ENCODE peak calls at places on chromosomes 4 and X, in eight cellular contexts. T is spleen, G is suprapubic skin, D is breast epithelium, W is GM23338, P is stomach, U is SK-N-SH, C is transverse colon. O is an unnamed sample.

GRCh38 chr4:138330531-138330930 is 88.4 kb upstream of the SLC7A11 start:
- DNase-seq in P (no peak), T (no peak), D (no peak), C (no peak), U (no peak), W (no peak), G (no peak), O (no peak)

GRCh38 chr4:156505341-156505955 is 466.2 kb downstream of the PDGFC start:
- DNase-seq in U (no peak), G (no peak), W (peak; percentile 59), T (no peak), P (no peak), C (no peak), D (no peak), O (no peak)

GRCh38 chrX:43121637-43122036 is 343.7 kb upstream of the PPP1R2C start:
- DNase-seq in U (no peak), C (no peak), G (no peak), D (no peak), T (no peak), W (peak; percentile 6), P (no peak), O (no peak)

GRCh38 chrX:53481816-53482485 is 47.8 kb upstream of the HSD17B10 start:
- DNase-seq in W (peak; percentile 81), P (peak; percentile 73), D (no peak), C (peak; percentile 66), U (peak; percentile 58), T (no peak), G (no peak), O (peak; percentile 66)

GRCh38 chrX:132092439-132093065 is 35.3 kb downstream of the FRMD7 start:
- DNase-seq in W (peak; percentile 83), C (peak; percentile 50), T (no peak), P (peak; percentile 60), D (peak; percentile 45), G (no peak), U (peak; percentile 28), O (no peak)

GRCh38 chrX:136650811-136651210 is 2.9 kb downstream of the CD40LG start:
- DNase-seq in C (no peak), D (no peak), G (no peak), T (no peak), P (no peak), W (no peak), U (no peak), O (no peak)

GRCh38 chrX:103774070-103774642 is 2.5 kb upstream of the PLP1 start:
- DNase-seq in D (no peak), C (no peak), W (peak; percentile 17), P (no peak), G (no peak), T (no peak), U (peak; percentile 28), O (no peak)

GRCh38 chrX:154714925-154715324 is 36.0 kb downstream of the GAB3 start:
- DNase-seq in P (no peak), D (no peak), U (peak; percentile 63), G (no peak), W (peak; percentile 60), C (peak; percentile 33), T (no peak), O (no peak)

GRCh38 chrX:135295238-135295943 is 13.9 kb upstream of the ETDC start:
- DNase-seq in C (peak; percentile 19), D (no peak), T (peak; percentile 92), G (no peak), P (no peak), U (peak; percentile 59), W (peak; percentile 80), O (no peak)

GRCh38 chr4:40055873-40056721 is 553 bp upstream of the N4BP2 start:
- DNase-seq in G (peak; percentile 87), D (peak; percentile 77), P (peak; percentile 72), C (peak; percentile 75), U (peak; percentile 86), T (peak; percentile 92), W (peak; percentile 81), O (peak; percentile 84)

GRCh38 chrX:106619797-106620196 is 8.0 kb downstream of the RADX start:
- DNase-seq in D (no peak), W (peak; percentile 2), P (no peak), U (no peak), T (no peak), G (no peak), C (no peak), O (no peak)

GRCh38 chr4:110041742-110042141 is 129.1 kb downstream of the EGF start:
- DNase-seq in T (no peak), C (no peak), G (no peak), U (no peak), W (no peak), P (no peak), D (no peak), O (no peak)

GRCh38 chr4:111960241-111960667 is 185.0 kb upstream of the FAM241A start:
- DNase-seq in W (no peak), C (no peak), P (no peak), U (no peak), D (no peak), G (no peak), T (no peak), O (no peak)

GRCh38 chr4:100736651-100737450 is 219.0 kb upstream of the EMCN start:
- DNase-seq in W (no peak), G (no peak), P (no peak), C (no peak), T (no peak), D (no peak), U (no peak), O (no peak)
- H3K27ac ChIP-seq in W (no peak overlapping the region), G (peak overlapping the region; percentile 32), P (peak overlapping the region; percentile 34), C (no peak overlapping the region), T (no peak overlapping the region), D (no peak overlapping the region), U (peak overlapping the region; percentile 93), O (peak overlapping the region; percentile 54)

DNA sequence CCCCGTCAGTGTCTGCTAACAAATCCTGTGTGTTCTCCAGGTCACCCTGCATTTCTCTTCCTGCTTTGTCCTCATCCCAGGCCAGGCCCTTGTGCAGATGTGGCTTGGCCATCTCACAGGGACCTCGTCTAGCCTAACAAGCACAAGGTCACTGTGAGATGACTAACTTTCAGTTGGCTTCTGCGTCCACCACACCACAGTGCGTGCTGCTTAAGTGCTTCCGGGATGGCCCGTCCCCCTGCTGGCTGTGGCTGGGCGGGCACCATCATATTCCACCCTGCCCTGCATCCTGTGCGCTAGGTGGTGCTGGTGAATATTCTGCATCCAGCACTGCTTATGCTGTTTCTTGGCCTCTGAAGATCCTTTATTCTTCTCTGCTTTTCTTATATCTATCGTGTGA is 33.8 kb downstream of the RBBP7 start:
- DNase-seq in P (peak; percentile 49), D (no peak), U (peak; percentile 47), G (no peak), T (no peak), C (peak; percentile 10), W (peak; percentile 49), O (no peak)
- TF ChIP-seq POLR2AphosphoS5 in P (peak; percentile 45), D (no peak), U (no peak), G (no peak), T (peak; percentile 56), C (no peak), W (no peak), O (no peak)

GRCh38 chr4:140095694-140096482 is 58.1 kb downstream of the MAML3 start:
- DNase-seq in T (no peak), W (no peak), D (no peak), P (no peak), G (no peak), U (peak; percentile 37), C (peak; percentile 27), O (peak; percentile 68)

GRCh38 chr4:140097572-140097971 is 56.4 kb downstream of the MAML3 start:
- DNase-seq in G (no peak), P (no peak), C (no peak), U (no peak), W (no peak), D (no peak), T (no peak), O (no peak)

GRCh38 chr4:140094701-140095420 is 59.1 kb downstream of the MAML3 start:
- DNase-seq in W (peak; percentile 57), C (peak; percentile 61), T (peak; percentile 91), D (peak; percentile 55), G (peak; percentile 85), P (peak; percentile 75), U (peak; percentile 65), O (peak; percentile 83)

GRCh38 chr4:140096921-140097320 is 57.1 kb downstream of the MAML3 start:
- DNase-seq in C (no peak), P (no peak), W (no peak), U (no peak), D (no peak), T (no peak), G (no peak), O (no peak)

DNA sequence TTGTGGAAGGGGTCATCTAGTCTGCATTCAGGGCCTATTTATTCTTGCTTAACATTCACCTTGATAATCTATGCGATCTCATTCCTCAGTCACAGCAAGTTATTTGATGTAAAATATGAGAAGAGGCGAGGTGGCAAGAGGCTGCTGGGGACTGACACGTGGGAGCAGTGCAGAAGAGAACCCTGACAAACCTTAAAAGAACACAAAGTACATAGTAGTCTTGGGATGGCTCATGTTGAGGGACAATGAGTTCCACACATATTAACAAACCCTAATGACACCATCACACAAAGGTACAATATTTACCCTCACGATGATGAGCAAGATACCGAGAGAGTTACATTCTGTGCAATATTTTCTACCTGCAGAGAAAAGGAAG is 57.5 kb downstream of the MAML3 start:
- DNase-seq in G (no peak), P (no peak), W (no peak), U (no peak), D (no peak), C (no peak), T (no peak), O (no peak)
- H3K4me3 ChIP-seq in G (no peak overlapping the region), P (no peak overlapping the region), W (no peak overlapping the region), U (no peak overlapping the region), D (no peak overlapping the region), C (no peak overlapping the region), T (no peak overlapping the region), O (no peak overlapping the region)

GRCh38 chrX:45710081-45710801 is 509.6 kb upstream of the DIPK2B start:
- DNase-seq in P (no peak), C (no peak), U (peak; percentile 2), W (no peak), G (no peak), T (no peak), D (no peak), O (no peak)
- H3K27ac ChIP-seq in P (no peak overlapping the region), C (no peak overlapping the region), U (peak overlapping the region; percentile 99), W (no peak overlapping the region), G (no peak overlapping the region), T (no peak overlapping the region), D (no peak overlapping the region), O (no peak overlapping the region)

DNA sequence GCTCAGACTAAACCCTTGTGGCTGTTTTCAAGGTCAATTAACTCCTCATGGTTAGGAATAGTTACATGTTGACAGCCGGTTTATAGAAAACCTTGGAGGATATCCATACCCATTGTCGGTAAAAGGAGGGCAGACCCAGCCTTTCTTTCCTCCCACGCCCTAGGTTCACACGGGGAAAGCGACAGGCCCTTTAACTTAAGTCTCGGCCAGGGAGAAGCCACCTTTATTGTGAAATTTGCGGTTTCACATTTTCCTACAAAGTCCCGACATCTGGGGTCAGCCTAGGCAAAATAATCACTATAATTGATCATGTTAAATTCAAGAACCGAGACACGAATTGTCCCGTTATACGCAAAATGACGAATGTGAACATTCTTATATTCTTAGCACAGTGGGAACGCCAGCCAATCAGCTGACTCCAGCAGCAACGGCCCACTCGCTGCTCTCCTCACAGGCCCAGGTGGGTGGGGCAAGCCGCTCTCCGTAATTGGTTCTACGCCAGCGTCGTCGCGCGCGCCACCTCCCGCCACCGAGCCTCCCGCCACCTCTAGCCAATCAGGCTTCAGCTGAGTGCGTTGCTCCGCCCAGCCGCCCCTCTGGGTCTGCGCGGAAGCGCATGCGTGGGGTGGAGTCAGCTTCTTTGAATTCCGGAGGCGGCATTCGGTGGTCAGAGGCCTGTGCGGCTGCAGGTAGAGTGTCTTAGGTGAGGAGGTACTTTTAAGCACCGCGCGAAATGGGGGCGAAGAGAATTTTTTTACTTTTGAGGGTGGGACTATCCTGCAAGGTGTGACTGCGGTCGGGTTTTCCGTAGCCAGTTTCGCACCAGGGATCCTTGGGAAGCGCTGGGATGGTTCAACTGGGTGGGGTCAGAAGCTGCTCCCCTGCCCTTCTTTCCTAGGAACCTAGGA is at the start of gene CENPI:
- DNase-seq in P (peak; percentile 93), C (peak; percentile 95), T (peak; percentile 96), G (peak; percentile 94), D (peak; percentile 89), U (peak; percentile 93), W (peak; percentile 93), O (peak; percentile 96)
- TF ChIP-seq POLR2AphosphoS5 in P (no peak), C (peak; percentile 25), T (peak; percentile 82), G (no peak), D (no peak), U (peak; percentile 32), W (peak; percentile 72), O (peak; percentile 78)